ENCODE peak calls at places on chromosomes 16 and 17, in six cellular contexts. A, G, N, Q, W and C are unnamed samples.

GRCh38 chr16:88282221-88283041 is 100.3 kb upstream of the ZNF469 start:
- DNase-seq in A (peak), G (no peak), N (no peak), Q (no peak), W (no peak), C (no peak)

GRCh38 chr17:43779145-43780125 is 658 bp upstream of the DUSP3 start:
- DNase-seq in A (peak), G (no peak), N (no peak), Q (no peak), W (no peak), C (peak)

GRCh38 chr17:1714980-1715802 is 5.0 kb upstream of the TLCD2 start:
- DNase-seq in A (no peak), G (no peak), N (no peak), Q (no peak), W (peak), C (no peak)

GRCh38 chr16:53080345-53081031 is 25.7 kb downstream of the CHD9 start:
- DNase-seq in A (no peak), G (no peak), N (no peak), Q (no peak), W (no peak), C (no peak)

GRCh38 chr16:78606572-78606971 is 507.1 kb downstream of the WWOX start:
- DNase-seq in A (peak), G (no peak), N (no peak), Q (no peak), W (no peak), C (no peak)

GRCh38 chr16:55248058-55248457 is 75.9 kb upstream of the IRX6 start:
- DNase-seq in A (no peak), G (no peak), N (no peak), Q (no peak), W (no peak), C (no peak)

GRCh38 chr17:69047368-69048263 is 13.1 kb downstream of the ABCA9 start:
- DNase-seq in A (no peak), G (no peak), N (no peak), Q (no peak), W (peak), C (peak)

GRCh38 chr16:66934138-66934838 is at the start of gene CIAO2B:
- DNase-seq in A (peak), G (peak), N (peak), Q (peak), W (peak), C (no peak)

GRCh38 chr17:41972571-41973411 is 6.2 kb downstream of the CNP start:
- DNase-seq in A (no peak), G (peak), N (no peak), Q (no peak), W (no peak), C (no peak)

GRCh38 chr16:35449663-35450062 is 1990.3 kb downstream of the TP53TG3F start:
- DNase-seq in A (no peak), G (no peak), N (no peak), Q (no peak), W (no peak), C (no peak)

GRCh38 chr16:17828012-17828411 is 357.3 kb upstream of the XYLT1 start:
- DNase-seq in A (no peak), G (no peak), N (no peak), Q (no peak), W (no peak), C (peak)